ENCODE peak calls at places on chromosomes 13 and 19, in nine cellular contexts. One of them, this sample, is unnamed.

GRCh38 chr19:6041991-6042421 is 64.1 kb upstream of the RANBP3 start:
- DNase-seq in OCI-LY7: peak
- DNase-seq in stomach: no peak
- DNase-seq in HS-5: no peak
- DNase-seq in caudate nucleus: peak
- DNase-seq in HepG2: no peak
- DNase-seq in EH: no peak
- DNase-seq in stimulated activated CD8-positive, alpha-beta memory T cell treated with anti-CD3 and anti-CD28 coated beads, Interleukin-7, amount 100 ng/mL, for 48 hours: no peak
- DNase-seq in kidney epithelial cell: no peak
- DNase-seq in this sample: no peak

GRCh38 chr19:54029930-54030490 is 33.7 kb downstream of the VSTM1 start:
- DNase-seq in HS-5: no peak
- DNase-seq in EH: peak
- DNase-seq in stomach: peak
- DNase-seq in stimulated activated CD8-positive, alpha-beta memory T cell treated with anti-CD3 and anti-CD28 coated beads, Interleukin-7, amount 100 ng/mL, for 48 hours: peak
- DNase-seq in kidney epithelial cell: no peak
- DNase-seq in OCI-LY7: peak
- DNase-seq in caudate nucleus: peak
- DNase-seq in HepG2: peak
- DNase-seq in this sample: peak

GRCh38 chr19:16518483-16519229 is 22.5 kb downstream of the C19orf44 start:
- DNase-seq in OCI-LY7: no peak
- DNase-seq in stimulated activated CD8-positive, alpha-beta memory T cell treated with anti-CD3 and anti-CD28 coated beads, Interleukin-7, amount 100 ng/mL, for 48 hours: no peak
- DNase-seq in stomach: no peak
- DNase-seq in HepG2: no peak
- DNase-seq in kidney epithelial cell: no peak
- DNase-seq in EH: no peak
- DNase-seq in caudate nucleus: no peak
- DNase-seq in HS-5: no peak
- DNase-seq in this sample: no peak

GRCh38 chr19:1121395-1121794 is 17.6 kb downstream of the GPX4 start:
- DNase-seq in HepG2: no peak
- DNase-seq in stomach: no peak
- DNase-seq in stimulated activated CD8-positive, alpha-beta memory T cell treated with anti-CD3 and anti-CD28 coated beads, Interleukin-7, amount 100 ng/mL, for 48 hours: no peak
- DNase-seq in kidney epithelial cell: no peak
- DNase-seq in OCI-LY7: no peak
- DNase-seq in EH: no peak
- DNase-seq in HS-5: no peak
- DNase-seq in caudate nucleus: no peak
- DNase-seq in this sample: no peak

GRCh38 chr19:55437410-55437809 is 5.7 kb downstream of the SHISA7 start:
- DNase-seq in HepG2: peak
- DNase-seq in caudate nucleus: no peak
- DNase-seq in stimulated activated CD8-positive, alpha-beta memory T cell treated with anti-CD3 and anti-CD28 coated beads, Interleukin-7, amount 100 ng/mL, for 48 hours: no peak
- DNase-seq in EH: peak
- DNase-seq in stomach: peak
- DNase-seq in OCI-LY7: no peak
- DNase-seq in kidney epithelial cell: no peak
- DNase-seq in HS-5: no peak
- DNase-seq in this sample: peak

GRCh38 chr13:93966267-93966936 is 513.1 kb downstream of the DCT start:
- DNase-seq in HS-5: no peak
- DNase-seq in OCI-LY7: no peak
- DNase-seq in EH: no peak
- DNase-seq in caudate nucleus: no peak
- DNase-seq in kidney epithelial cell: no peak
- DNase-seq in stomach: no peak
- DNase-seq in HepG2: peak
- DNase-seq in stimulated activated CD8-positive, alpha-beta memory T cell treated with anti-CD3 and anti-CD28 coated beads, Interleukin-7, amount 100 ng/mL, for 48 hours: no peak
- DNase-seq in this sample: no peak

GRCh38 chr13:72853000-72853399 is 71.1 kb downstream of the PIBF1 start:
- DNase-seq in stomach: no peak
- DNase-seq in HepG2: no peak
- DNase-seq in HS-5: no peak
- DNase-seq in EH: no peak
- DNase-seq in OCI-LY7: no peak
- DNase-seq in caudate nucleus: no peak
- DNase-seq in stimulated activated CD8-positive, alpha-beta memory T cell treated with anti-CD3 and anti-CD28 coated beads, Interleukin-7, amount 100 ng/mL, for 48 hours: no peak
- DNase-seq in kidney epithelial cell: no peak
- DNase-seq in this sample: no peak

GRCh38 chr13:45830121-45830520 is 21.4 kb downstream of the SIAH3 start:
- DNase-seq in EH: no peak
- DNase-seq in caudate nucleus: no peak
- DNase-seq in OCI-LY7: no peak
- DNase-seq in stimulated activated CD8-positive, alpha-beta memory T cell treated with anti-CD3 and anti-CD28 coated beads, Interleukin-7, amount 100 ng/mL, for 48 hours: no peak
- DNase-seq in HepG2: no peak
- DNase-seq in HS-5: no peak
- DNase-seq in stomach: no peak
- DNase-seq in kidney epithelial cell: no peak
- DNase-seq in this sample: no peak

GRCh38 chr13:97726664-97727235 is 226.7 kb upstream of the IPO5 start:
- DNase-seq in stimulated activated CD8-positive, alpha-beta memory T cell treated with anti-CD3 and anti-CD28 coated beads, Interleukin-7, amount 100 ng/mL, for 48 hours: no peak
- DNase-seq in kidney epithelial cell: no peak
- DNase-seq in HS-5: no peak
- DNase-seq in EH: no peak
- DNase-seq in OCI-LY7: no peak
- DNase-seq in stomach: no peak
- DNase-seq in HepG2: no peak
- DNase-seq in caudate nucleus: no peak
- DNase-seq in this sample: no peak

GRCh38 chr13:113307491-113307890 is 10.5 kb downstream of the LAMP1 start:
- DNase-seq in OCI-LY7: no peak
- DNase-seq in stimulated activated CD8-positive, alpha-beta memory T cell treated with anti-CD3 and anti-CD28 coated beads, Interleukin-7, amount 100 ng/mL, for 48 hours: no peak
- DNase-seq in EH: peak
- DNase-seq in stomach: no peak
- DNase-seq in HepG2: no peak
- DNase-seq in caudate nucleus: no peak
- DNase-seq in kidney epithelial cell: no peak
- DNase-seq in HS-5: no peak
- DNase-seq in this sample: no peak

GRCh38 chr13:21703846-21704245 is 33.0 kb downstream of the FGF9 start:
- DNase-seq in HS-5: no peak
- DNase-seq in stomach: no peak
- DNase-seq in OCI-LY7: no peak
- DNase-seq in stimulated activated CD8-positive, alpha-beta memory T cell treated with anti-CD3 and anti-CD28 coated beads, Interleukin-7, amount 100 ng/mL, for 48 hours: no peak
- DNase-seq in kidney epithelial cell: no peak
- DNase-seq in HepG2: no peak
- DNase-seq in caudate nucleus: no peak
- DNase-seq in EH: no peak
- DNase-seq in this sample: no peak

GRCh38 chr13:112562254-112562653 is 25.7 kb downstream of the TUBGCP3 start:
- DNase-seq in kidney epithelial cell: no peak
- DNase-seq in OCI-LY7: no peak
- DNase-seq in EH: no peak
- DNase-seq in stomach: no peak
- DNase-seq in caudate nucleus: no peak
- DNase-seq in HepG2: no peak
- DNase-seq in HS-5: no peak
- DNase-seq in stimulated activated CD8-positive, alpha-beta memory T cell treated with anti-CD3 and anti-CD28 coated beads, Interleukin-7, amount 100 ng/mL, for 48 hours: no peak
- DNase-seq in this sample: no peak

GRCh38 chr19:1229056-1229607 is 8.7 kb downstream of the CBARP start:
- DNase-seq in stimulated activated CD8-positive, alpha-beta memory T cell treated with anti-CD3 and anti-CD28 coated beads, Interleukin-7, amount 100 ng/mL, for 48 hours: no peak
- DNase-seq in HS-5: no peak
- DNase-seq in OCI-LY7: no peak
- DNase-seq in caudate nucleus: no peak
- DNase-seq in stomach: no peak
- DNase-seq in EH: no peak
- DNase-seq in kidney epithelial cell: no peak
- DNase-seq in HepG2: no peak
- DNase-seq in this sample: no peak

GRCh38 chr19:38952395-38953165 is 21.8 kb downstream of the MRPS12 start:
- DNase-seq in kidney epithelial cell: peak
- DNase-seq in HS-5: no peak
- DNase-seq in caudate nucleus: peak
- DNase-seq in stomach: peak
- DNase-seq in HepG2: peak
- DNase-seq in stimulated activated CD8-positive, alpha-beta memory T cell treated with anti-CD3 and anti-CD28 coated beads, Interleukin-7, amount 100 ng/mL, for 48 hours: no peak
- DNase-seq in OCI-LY7: peak
- DNase-seq in EH: peak
- DNase-seq in this sample: peak

GRCh38 chr19:38718747-38719543 is 25.3 kb downstream of the CAPN12 start:
- DNase-seq in kidney epithelial cell: no peak
- DNase-seq in HS-5: no peak
- DNase-seq in caudate nucleus: peak
- DNase-seq in HepG2: no peak
- DNase-seq in stimulated activated CD8-positive, alpha-beta memory T cell treated with anti-CD3 and anti-CD28 coated beads, Interleukin-7, amount 100 ng/mL, for 48 hours: no peak
- DNase-seq in EH: peak
- DNase-seq in OCI-LY7: no peak
- DNase-seq in stomach: peak
- DNase-seq in this sample: peak

GRCh38 chr13:106619688-106620555 is 52.0 kb upstream of the ARGLU1 start:
- DNase-seq in stomach: no peak
- DNase-seq in HS-5: peak
- DNase-seq in EH: peak
- DNase-seq in HepG2: peak
- DNase-seq in kidney epithelial cell: peak
- DNase-seq in stimulated activated CD8-positive, alpha-beta memory T cell treated with anti-CD3 and anti-CD28 coated beads, Interleukin-7, amount 100 ng/mL, for 48 hours: no peak
- DNase-seq in OCI-LY7: peak
- DNase-seq in caudate nucleus: peak
- DNase-seq in this sample: peak

GRCh38 chr19:35365303-35365702 is 5.6 kb upstream of the GPR42 start:
- DNase-seq in EH: no peak
- DNase-seq in caudate nucleus: no peak
- DNase-seq in HepG2: no peak
- DNase-seq in stimulated activated CD8-positive, alpha-beta memory T cell treated with anti-CD3 and anti-CD28 coated beads, Interleukin-7, amount 100 ng/mL, for 48 hours: no peak
- DNase-seq in OCI-LY7: no peak
- DNase-seq in kidney epithelial cell: no peak
- DNase-seq in HS-5: no peak
- DNase-seq in stomach: peak
- DNase-seq in this sample: no peak

GRCh38 chr19:43858174-43858573 is 31.1 kb downstream of the ZNF283 start:
- DNase-seq in caudate nucleus: no peak
- DNase-seq in HS-5: no peak
- DNase-seq in stimulated activated CD8-positive, alpha-beta memory T cell treated with anti-CD3 and anti-CD28 coated beads, Interleukin-7, amount 100 ng/mL, for 48 hours: no peak
- DNase-seq in kidney epithelial cell: no peak
- DNase-seq in HepG2: no peak
- DNase-seq in OCI-LY7: no peak
- DNase-seq in EH: no peak
- DNase-seq in stomach: no peak
- DNase-seq in this sample: no peak

GRCh38 chr13:46728777-46729176 is 68.2 kb downstream of the ESD start:
- DNase-seq in OCI-LY7: peak
- DNase-seq in EH: no peak
- DNase-seq in stimulated activated CD8-positive, alpha-beta memory T cell treated with anti-CD3 and anti-CD28 coated beads, Interleukin-7, amount 100 ng/mL, for 48 hours: peak
- DNase-seq in HepG2: peak
- DNase-seq in HS-5: no peak
- DNase-seq in stomach: no peak
- DNase-seq in kidney epithelial cell: no peak
- DNase-seq in caudate nucleus: no peak
- DNase-seq in this sample: peak

GRCh38 chr19:13842294-13843103 is 34.4 kb upstream of the NANOS3 start:
- DNase-seq in caudate nucleus: no peak
- DNase-seq in stomach: peak
- DNase-seq in kidney epithelial cell: no peak
- DNase-seq in OCI-LY7: peak
- DNase-seq in EH: peak
- DNase-seq in HS-5: no peak
- DNase-seq in HepG2: no peak
- DNase-seq in stimulated activated CD8-positive, alpha-beta memory T cell treated with anti-CD3 and anti-CD28 coated beads, Interleukin-7, amount 100 ng/mL, for 48 hours: no peak
- DNase-seq in this sample: peak

GRCh38 chr13:110797230-110797877 is 83.9 kb downstream of the ING1 start:
- DNase-seq in kidney epithelial cell: no peak
- DNase-seq in HS-5: no peak
- DNase-seq in OCI-LY7: no peak
- DNase-seq in EH: no peak
- DNase-seq in stimulated activated CD8-positive, alpha-beta memory T cell treated with anti-CD3 and anti-CD28 coated beads, Interleukin-7, amount 100 ng/mL, for 48 hours: no peak
- DNase-seq in caudate nucleus: no peak
- DNase-seq in HepG2: no peak
- DNase-seq in stomach: no peak
- DNase-seq in this sample: no peak